ENCODE peak calls at places on chromosomes 5 and 9, in eight cellular contexts. M is pancreas; H is right atrium auricular region; V is psoas muscle; F is A549; Z is CD8-positive, alpha-beta memory T cell; O is right cardiac atrium; T is substantia nigra. Y is an unnamed sample.

GRCh38 chr5:79956173-79956670 is 34.8 kb downstream of the MTX3 start:
- DNase-seq in M (no peak), H (no peak), V (no peak), F (no peak), Z (no peak), O (no peak), T (no peak), Y (no peak)

GRCh38 chr9:86321373-86321772 is 32.8 kb downstream of the TUT7 start:
- DNase-seq in M (no peak), H (no peak), V (no peak), F (peak; percentile 64), Z (no peak), O (no peak), T (no peak), Y (no peak)

GRCh38 chr5:91706785-91707520 is 323.8 kb upstream of the ARRDC3 start:
- DNase-seq in M (no peak), H (no peak), V (no peak), F (no peak), Z (no peak), O (no peak), T (no peak), Y (no peak)

GRCh38 chr5:154395407-154396106 is 50.2 kb upstream of the SAP30L start:
- DNase-seq in M (peak; percentile 46), H (no peak), V (peak; percentile 61), F (no peak), Z (no peak), O (no peak), T (no peak), Y (no peak)

GRCh38 chr5:15495026-15495425 is 5.0 kb upstream of the FBXL7 start:
- DNase-seq in M (no peak), H (no peak), V (no peak), F (no peak), Z (no peak), O (no peak), T (no peak), Y (no peak)

GRCh38 chr5:56358703-56359428 is 125.7 kb upstream of the ANKRD55 start:
- DNase-seq in M (peak; percentile 72), H (peak; percentile 62), V (no peak), F (peak; percentile 71), Z (no peak), O (peak; percentile 65), T (no peak), Y (no peak)

GRCh38 chr5:59036274-59036961 is 453.5 kb downstream of the RAB3C start:
- DNase-seq in M (no peak), H (peak; percentile 79), V (peak; percentile 52), F (peak; percentile 95), Z (no peak), O (no peak), T (no peak), Y (no peak)

GRCh38 chr9:13447551-13448422 is 168.3 kb upstream of the MPDZ start:
- DNase-seq in M (no peak), H (no peak), V (no peak), F (no peak), Z (no peak), O (no peak), T (no peak), Y (no peak)

DNA sequence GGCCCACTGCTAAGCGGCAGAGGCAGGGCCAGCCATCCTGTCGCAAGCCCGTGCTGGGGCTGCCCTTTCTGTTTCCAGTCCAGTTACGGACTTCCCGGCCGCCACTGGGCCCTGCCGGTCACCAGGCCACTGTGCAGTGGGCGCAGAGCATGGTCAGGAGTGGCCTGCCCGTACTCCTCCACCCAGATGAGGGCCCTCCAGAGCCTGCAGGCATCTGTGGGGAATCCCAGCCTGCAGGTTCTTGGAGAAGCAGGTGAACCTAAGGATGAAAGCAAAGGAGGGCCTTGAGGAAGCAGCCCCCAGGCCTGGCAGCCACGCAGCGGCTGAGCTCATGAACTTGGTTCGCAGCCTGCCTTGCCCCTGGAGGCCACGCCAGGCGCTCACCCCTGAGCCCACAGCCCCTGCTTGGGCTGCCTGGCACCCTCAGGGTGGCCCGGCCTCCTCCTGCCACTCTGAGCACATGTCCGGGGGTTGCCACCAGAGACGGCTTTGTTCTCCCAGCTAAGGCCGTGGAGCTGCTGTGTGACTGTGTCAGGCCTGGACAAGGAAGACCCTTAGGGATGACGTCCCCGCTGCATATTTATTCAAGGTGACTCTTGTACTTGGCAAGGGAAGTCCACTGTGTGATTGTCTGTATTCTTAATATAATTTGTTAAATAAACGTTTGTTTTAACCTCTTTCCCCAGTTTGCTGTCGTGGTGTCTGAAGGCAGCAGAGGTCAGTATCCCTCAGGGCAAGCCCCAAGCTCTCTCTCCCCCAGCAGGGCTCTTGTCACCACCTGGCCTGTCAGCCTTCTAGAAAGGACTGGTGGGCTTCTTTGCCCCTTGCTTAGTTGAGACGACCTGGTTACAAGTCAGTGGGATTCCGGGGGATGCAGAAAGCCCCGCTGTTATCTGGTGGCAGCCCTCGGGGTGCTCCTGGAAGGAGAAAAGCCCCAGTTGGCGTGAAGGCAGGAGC is 107.1 kb upstream of the LMX1B start:
- DNase-seq in M (no peak), H (no peak), V (no peak), F (no peak), Z (no peak), O (no peak), T (no peak), Y (no peak)
- H3K27ac ChIP-seq in M (no peak overlapping the region), H (no peak overlapping the region), V (no peak overlapping the region), F (no peak overlapping the region), Z (no peak overlapping the region), O (no peak overlapping the region), T (peak overlapping the region; percentile 30), Y (no peak overlapping the region)

GRCh38 chr5:173660481-173661280 is 44.2 kb upstream of the BOD1 start:
- DNase-seq in M (no peak), H (no peak), V (no peak), F (no peak), Z (no peak), O (no peak), T (no peak), Y (no peak)

GRCh38 chr5:173667702-173668101 is 51.3 kb upstream of the BOD1 start:
- DNase-seq in M (no peak), H (no peak), V (no peak), F (no peak), Z (no peak), O (no peak), T (no peak), Y (no peak)

GRCh38 chr5:173662896-173663809 is 46.7 kb upstream of the BOD1 start:
- DNase-seq in M (no peak), H (no peak), V (no peak), F (no peak), Z (no peak), O (no peak), T (no peak), Y (no peak)

GRCh38 chr5:173665326-173665725 is 48.9 kb upstream of the BOD1 start:
- DNase-seq in M (no peak), H (no peak), V (no peak), F (no peak), Z (no peak), O (no peak), T (no peak), Y (no peak)

DNA sequence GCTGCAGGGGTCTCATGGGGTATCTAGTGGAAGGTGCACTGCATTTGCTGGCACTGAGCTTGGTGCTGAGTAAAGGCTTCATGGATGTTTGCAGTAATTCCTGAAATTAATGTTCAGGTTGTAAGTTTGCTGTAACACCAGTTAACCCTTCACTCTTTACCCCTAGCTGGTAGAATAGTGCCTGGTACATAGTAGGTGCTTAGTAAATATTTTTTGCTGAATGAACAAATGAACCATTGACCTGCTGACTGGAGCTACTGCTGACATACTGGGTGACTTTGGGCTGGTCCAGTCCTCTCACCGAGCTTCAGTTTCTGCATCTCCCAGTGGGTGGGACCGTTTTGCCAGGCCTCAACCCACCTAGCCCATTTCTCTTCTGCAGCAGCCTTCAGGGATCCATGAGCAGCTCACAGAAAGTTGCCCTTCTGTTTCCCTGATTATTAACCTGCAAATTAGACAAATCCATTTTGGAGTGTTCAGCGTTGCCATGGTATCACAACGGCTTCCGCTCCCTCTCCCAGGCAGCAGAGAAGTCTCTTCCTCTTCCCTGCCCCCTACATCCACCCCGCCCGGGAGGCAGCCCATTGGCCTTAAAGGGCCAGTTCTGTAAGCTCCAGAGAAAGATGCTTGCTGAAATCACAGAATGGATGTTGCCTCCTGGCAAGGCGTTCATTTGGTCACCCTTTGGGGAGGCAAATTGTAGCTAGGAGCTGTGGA is 47.5 kb upstream of the BOD1 start:
- DNase-seq in M (no peak), H (no peak), V (peak; percentile 62), F (peak; percentile 21), Z (no peak), O (peak; percentile 73), T (no peak), Y (no peak)
- H3K27ac ChIP-seq in M (no peak overlapping the region), H (no peak overlapping the region), V (no peak overlapping the region), F (no peak overlapping the region), Z (no peak overlapping the region), O (no peak overlapping the region), T (no peak overlapping the region), Y (no peak overlapping the region)

GRCh38 chr9:38227061-38227540 is 158.1 kb upstream of the SHB start:
- DNase-seq in M (peak; percentile 66), H (no peak), V (peak; percentile 53), F (peak; percentile 92), Z (peak; percentile 40), O (peak; percentile 72), T (no peak), Y (no peak)

GRCh38 chr9:38229123-38229829 is 160.2 kb upstream of the SHB start:
- DNase-seq in M (no peak), H (no peak), V (no peak), F (no peak), Z (no peak), O (no peak), T (no peak), Y (no peak)

GRCh38 chr9:38228331-38229122 is 159.5 kb upstream of the SHB start:
- DNase-seq in M (no peak), H (no peak), V (no peak), F (no peak), Z (no peak), O (no peak), T (no peak), Y (no peak)

GRCh38 chr9:38226491-38226951 is 157.5 kb upstream of the SHB start:
- DNase-seq in M (no peak), H (no peak), V (no peak), F (peak; percentile 35), Z (no peak), O (no peak), T (no peak), Y (no peak)

DNA sequence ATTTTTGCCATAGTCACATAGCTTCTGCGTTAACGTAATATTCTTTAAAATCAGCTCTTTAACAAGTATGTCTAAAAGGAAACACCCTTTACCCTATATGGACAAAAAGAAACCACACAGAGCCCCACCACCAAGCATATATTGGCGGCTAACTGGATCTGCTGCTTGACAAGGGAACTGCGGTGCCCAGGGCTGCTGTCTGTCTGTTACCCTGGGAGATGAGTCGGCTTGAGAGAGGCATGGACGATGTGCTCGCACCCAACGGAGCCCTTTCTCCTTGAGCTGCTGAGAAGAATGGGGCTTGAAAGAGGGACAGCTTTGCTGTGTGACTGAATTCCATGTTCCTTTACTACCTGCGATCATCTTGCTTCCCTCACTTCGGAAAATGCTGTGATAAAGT is 158.6 kb upstream of the SHB start:
- DNase-seq in M (no peak), H (no peak), V (no peak), F (no peak), Z (peak; percentile 4), O (no peak), T (no peak), Y (no peak)
- H3K27ac ChIP-seq in M (no peak overlapping the region), H (no peak overlapping the region), V (no peak overlapping the region), F (peak overlapping the region; percentile 69), Z (peak overlapping the region; percentile 22), O (no peak overlapping the region), T (no peak overlapping the region), Y (no peak overlapping the region)

DNA sequence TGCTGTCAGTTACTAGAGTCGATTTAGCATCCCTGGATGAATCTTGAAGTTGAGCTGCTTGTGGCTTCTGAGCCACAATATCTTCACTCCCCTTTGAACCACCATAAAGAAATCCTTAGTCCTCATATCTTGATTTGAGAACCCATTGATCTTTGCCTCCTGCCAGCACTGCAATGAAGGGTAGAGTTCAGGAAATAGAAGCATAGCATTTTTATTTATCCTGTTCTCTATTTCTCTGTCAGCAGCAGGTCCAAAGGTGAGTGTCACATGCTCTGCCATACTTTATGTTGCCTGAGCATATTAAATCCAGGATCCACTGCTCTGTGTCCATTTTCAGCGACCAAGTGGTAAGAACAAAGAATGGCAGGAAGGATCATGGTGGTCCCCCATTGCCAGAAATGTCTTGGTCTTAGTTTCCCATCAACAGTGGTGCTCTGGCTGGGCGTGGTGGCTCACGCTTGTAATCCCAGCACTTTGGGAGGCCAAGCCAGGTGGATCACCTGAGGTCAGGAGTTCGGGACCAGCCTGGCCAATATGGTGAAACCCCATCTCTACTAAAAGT is 80.2 kb upstream of the PANK3 start:
- DNase-seq in M (no peak), H (no peak), V (no peak), F (no peak), Z (no peak), O (no peak), T (no peak), Y (no peak)
- H3K27ac ChIP-seq in M (no peak overlapping the region), H (no peak overlapping the region), V (no peak overlapping the region), F (no peak overlapping the region), Z (no peak overlapping the region), O (no peak overlapping the region), T (no peak overlapping the region), Y (no peak overlapping the region)